ENCODE peak calls at places on chromosomes 2 and 18, in four cellular contexts. F is HCT116, Y is HepG2, N is K562. P is an unnamed sample.

GRCh38 chr2:96819101-96819875 is 3.2 kb downstream of the CNNM3 start:
- DNase-seq in F (no peak), Y (peak), N (peak), P (no peak)

GRCh38 chr2:60148717-60149116 is 404.7 kb downstream of the BCL11A start:
- DNase-seq in F (no peak), Y (no peak), N (no peak), P (no peak)

GRCh38 chr18:6683112-6683876 is 46.2 kb upstream of the ARHGAP28 start:
- DNase-seq in F (no peak), Y (no peak), N (peak), P (no peak)

GRCh38 chr2:37585982-37586621 is 85.3 kb downstream of the CDC42EP3 start:
- DNase-seq in F (peak), Y (no peak), N (peak), P (no peak)

GRCh38 chr2:148802448-148803220 is 72.4 kb upstream of the KIF5C start:
- DNase-seq in F (no peak), Y (no peak), N (no peak), P (no peak)

GRCh38 chr2:167756427-167756826 is 491.0 kb downstream of the STK39 start:
- DNase-seq in F (no peak), Y (peak), N (no peak), P (no peak)

GRCh38 chr18:44507729-44508325 is 172.9 kb upstream of the SETBP1 start:
- DNase-seq in F (no peak), Y (no peak), N (no peak), P (no peak)

GRCh38 chr18:21955757-21956652 is 213.4 kb upstream of the GATA6 start:
- DNase-seq in F (peak), Y (peak), N (peak), P (peak)

GRCh38 chr18:61892683-61893303 is at the start of gene RNF152:
- DNase-seq in F (no peak), Y (no peak), N (no peak), P (no peak)

GRCh38 chr2:157839162-157839801 is 36.8 kb downstream of the ACVR1 start:
- DNase-seq in F (no peak), Y (peak), N (peak), P (no peak)

GRCh38 chr2:43348904-43349725 is 122.7 kb upstream of the ZFP36L2 start:
- DNase-seq in F (no peak), Y (no peak), N (no peak), P (no peak)

GRCh38 chr2:231648579-231649174 is 56.0 kb downstream of the TEX44 start:
- DNase-seq in F (peak), Y (peak), N (no peak), P (peak)

GRCh38 chr2:178404380-178404767 is 46.6 kb downstream of the PRKRA start:
- DNase-seq in F (no peak), Y (no peak), N (peak), P (peak)

GRCh38 chr2:233966388-233966787 is 49.2 kb downstream of the TRPM8 start:
- DNase-seq in F (no peak), Y (no peak), N (no peak), P (no peak)

GRCh38 chr2:167293172-167293781 is 405.0 kb downstream of the XIRP2 start:
- DNase-seq in F (no peak), Y (no peak), N (no peak), P (no peak)

GRCh38 chr2:64124168-64124567 is 20.1 kb downstream of the PELI1 start:
- DNase-seq in F (no peak), Y (no peak), N (no peak), P (no peak)

GRCh38 chr18:68555935-68556334 is 159.0 kb downstream of the TMX3 start:
- DNase-seq in F (no peak), Y (no peak), N (no peak), P (peak)

GRCh38 chr2:225599856-225600255 is 200.3 kb downstream of the NYAP2 start:
- DNase-seq in F (no peak), Y (no peak), N (no peak), P (no peak)

GRCh38 chr2:43068053-43068471 is 158.3 kb downstream of the ZFP36L2 start:
- DNase-seq in F (no peak), Y (no peak), N (no peak), P (no peak)

GRCh38 chr2:153004627-153005026 is 286.2 kb downstream of the ARL6IP6 start:
- DNase-seq in F (no peak), Y (no peak), N (no peak), P (no peak)

GRCh38 chr2:131006561-131006960 is 86.7 kb downstream of the FAM168B start:
- DNase-seq in F (no peak), Y (no peak), N (no peak), P (no peak)

GRCh38 chr18:36736094-36736493 is 92.7 kb downstream of the TPGS2 start:
- DNase-seq in F (no peak), Y (no peak), N (no peak), P (no peak)

GRCh38 chr2:23633966-23634365 is 249.0 kb downstream of the KLHL29 start:
- DNase-seq in F (no peak), Y (no peak), N (no peak), P (no peak)

GRCh38 chr2:223945755-223946154 is 620 bp upstream of the WDFY1 start:
- DNase-seq in F (no peak), Y (no peak), N (no peak), P (no peak)

GRCh38 chr2:83162421-83162820 is 1296.7 kb downstream of the SUCLG1 start:
- DNase-seq in F (no peak), Y (no peak), N (no peak), P (no peak)

GRCh38 chr2:100056478-100056877 is 85.9 kb downstream of the AFF3 start:
- DNase-seq in F (no peak), Y (no peak), N (no peak), P (no peak)

GRCh38 chr18:76168206-76168605 is 326.8 kb downstream of the ZNF516 start:
- DNase-seq in F (no peak), Y (no peak), N (no peak), P (no peak)

DNA sequence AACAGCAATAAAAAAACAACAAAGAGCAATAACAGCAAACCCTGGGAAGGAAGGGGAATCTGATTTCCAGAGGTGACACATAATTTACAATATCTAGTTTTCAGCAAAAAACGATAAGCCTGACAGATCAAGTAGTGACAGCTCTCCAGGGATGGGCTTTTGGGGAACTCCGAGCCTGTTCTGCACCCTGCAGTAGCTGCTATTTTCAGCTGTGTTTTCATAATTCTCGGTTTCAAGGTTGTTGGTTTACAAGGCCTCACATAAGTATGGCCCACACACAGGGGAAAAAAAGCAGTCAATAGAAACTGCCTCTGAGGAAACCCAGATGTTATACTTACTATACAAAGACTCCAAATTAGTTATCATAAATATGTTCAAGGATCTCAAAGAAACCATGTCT is 67.7 kb upstream of the CTLA4 start:
- DNase-seq in F (no peak), Y (no peak), N (no peak), P (no peak)
- TF ChIP-seq TCF7L2 in F (no peak), Y (no peak), N (no peak), P (no peak)

DNA sequence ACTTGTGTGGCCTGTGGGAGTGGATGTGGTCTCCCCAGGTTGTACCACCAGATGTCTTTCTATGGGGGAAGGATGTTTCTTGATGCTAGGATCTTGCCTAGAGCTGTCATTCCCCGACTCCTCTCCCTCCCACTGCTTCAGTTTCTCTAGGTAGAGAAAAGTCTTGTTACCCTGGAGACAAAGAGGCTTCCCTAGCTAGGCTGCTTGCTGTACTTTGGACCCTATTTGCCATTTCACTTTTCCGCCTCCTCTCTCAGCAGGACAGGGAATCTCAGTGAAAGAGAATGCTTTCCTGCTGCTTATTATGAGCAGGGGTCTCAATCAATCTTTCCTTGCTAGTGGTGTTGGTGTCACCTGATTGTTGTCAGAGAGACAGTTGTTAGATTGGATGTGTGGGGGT is 818.9 kb upstream of the GYPC start:
- DNase-seq in F (no peak), Y (no peak), N (no peak), P (no peak)
- TF ChIP-seq CTCF in F (no peak), Y (no peak), N (no peak), P (no peak)

DNA sequence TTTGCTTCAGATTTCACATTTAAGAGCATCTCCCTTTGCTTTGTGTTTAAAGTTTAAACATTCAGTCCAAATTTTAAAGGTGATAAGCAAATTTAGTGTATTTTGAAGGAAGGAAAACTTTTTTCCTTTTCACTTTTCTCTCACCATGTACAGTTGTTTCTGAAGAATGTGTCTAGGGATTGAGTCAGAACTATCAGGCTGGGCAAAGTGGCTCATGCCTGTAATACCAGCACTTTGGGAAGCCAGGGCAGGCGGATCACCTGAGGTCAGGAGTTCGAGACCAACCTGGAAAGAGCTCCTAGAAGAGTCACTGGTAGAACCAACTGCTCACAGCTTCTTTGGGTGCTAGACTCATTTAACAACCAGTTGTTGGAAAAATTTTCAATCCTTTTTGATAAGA is 327.0 kb upstream of the THUMPD2 start:
- DNase-seq in F (no peak), Y (no peak), N (no peak), P (no peak)
- TF ChIP-seq SIN3A in F (no peak), Y (no peak), N (no peak), P (no peak)

GRCh38 chr18:48623468-48624220 is 84.8 kb downstream of the CTIF start:
- DNase-seq in F (no peak), Y (no peak), N (peak), P (no peak)
- TF ChIP-seq TCF7L2 in F (no peak), Y (no peak), N (no peak), P (no peak)